ENCODE peak calls at places on chromosomes 1 and 21, in seven cellular contexts. Z is mesendoderm, H is mesenchymal stem cell, O is H1, Y is neuronal stem cell, N is H9, V is trophoblast cell. E is an unnamed sample. For H3K27me3, the result is how much of the 10 kb centered on the place peaks cover.

GRCh38 chr1:233480198-233480597 is 133.7 kb upstream of the KCNK1 start:
- DNase-seq in Z (no peak), H (no peak), O (no peak), Y (no peak), N (no peak), V (no peak), E (no peak)

GRCh38 chr21:29299046-29299905 is 554 bp downstream of the BACH1 start:
- DNase-seq in Z (peak), H (peak), O (no peak), Y (peak), N (no peak), V (peak), E (peak)

GRCh38 chr1:1671365-1672119 is 12.7 kb upstream of the CDK11B start:
- DNase-seq in Z (no peak), H (no peak), O (no peak), Y (no peak), N (no peak), V (no peak), E (no peak)

GRCh38 chr1:10835423-10836421 is 39.3 kb upstream of the CASZ1 start:
- DNase-seq in Z (peak), H (peak), O (peak), Y (peak), N (peak), V (peak), E (peak)

GRCh38 chr1:55298167-55298894 is 83.2 kb upstream of the USP24 start:
- DNase-seq in Z (no peak), H (no peak), O (no peak), Y (no peak), N (no peak), V (no peak), E (no peak)

GRCh38 chr1:213337025-213337678 is 286.1 kb downstream of the RPS6KC1 start:
- DNase-seq in Z (no peak), H (no peak), O (no peak), Y (no peak), N (no peak), V (no peak), E (no peak)

GRCh38 chr1:112579801-112580510 is 39.0 kb downstream of the ST7L start:
- DNase-seq in Z (no peak), H (peak), O (no peak), Y (no peak), N (no peak), V (peak), E (peak)

GRCh38 chr1:234627009-234627950 is 17.3 kb upstream of the IRF2BP2 start:
- DNase-seq in Z (no peak), H (no peak), O (no peak), Y (no peak), N (no peak), V (peak), E (no peak)

GRCh38 chr1:44819257-44819593 is 10.9 kb downstream of the BTBD19 start:
- DNase-seq in Z (no peak), H (peak), O (no peak), Y (no peak), N (peak), V (peak), E (no peak)

GRCh38 chr1:40379785-40380452 is 6.4 kb downstream of the SMAP2 start:
- DNase-seq in Z (no peak), H (peak), O (no peak), Y (no peak), N (no peak), V (no peak), E (peak)

GRCh38 chr21:7951854-7952519 is 2569.4 kb upstream of the TPTE start:
- DNase-seq in Z (no peak), H (no peak), O (no peak), Y (no peak), N (no peak), V (no peak), E (no peak)

GRCh38 chr1:156660752-156661112 is 16.5 kb downstream of the NES start:
- DNase-seq in Z (no peak), H (no peak), O (no peak), Y (no peak), N (no peak), V (no peak), E (no peak)

GRCh38 chr1:46643368-46643775 is 24.8 kb downstream of the ATPAF1 start:
- DNase-seq in Z (no peak), H (peak), O (no peak), Y (no peak), N (no peak), V (no peak), E (peak)

GRCh38 chr1:110719908-110720307 is 45.2 kb upstream of the KCNA3 start:
- DNase-seq in Z (no peak), H (no peak), O (no peak), Y (no peak), N (no peak), V (no peak), E (no peak)
- H3K4ac ChIP-seq in Z (no peak), H (no peak), O (no peak), Y (no peak), N (no peak), V (no peak), E (no peak)

GRCh38 chr1:172041689-172042088 is 200.4 kb downstream of the DNM3 start:
- DNase-seq in Z (no peak), H (peak), O (no peak), Y (no peak), N (no peak), V (no peak), E (peak)

GRCh38 chr1:172041102-172041501 is 199.8 kb downstream of the DNM3 start:
- DNase-seq in Z (peak), H (no peak), O (no peak), Y (no peak), N (no peak), V (no peak), E (no peak)

DNA sequence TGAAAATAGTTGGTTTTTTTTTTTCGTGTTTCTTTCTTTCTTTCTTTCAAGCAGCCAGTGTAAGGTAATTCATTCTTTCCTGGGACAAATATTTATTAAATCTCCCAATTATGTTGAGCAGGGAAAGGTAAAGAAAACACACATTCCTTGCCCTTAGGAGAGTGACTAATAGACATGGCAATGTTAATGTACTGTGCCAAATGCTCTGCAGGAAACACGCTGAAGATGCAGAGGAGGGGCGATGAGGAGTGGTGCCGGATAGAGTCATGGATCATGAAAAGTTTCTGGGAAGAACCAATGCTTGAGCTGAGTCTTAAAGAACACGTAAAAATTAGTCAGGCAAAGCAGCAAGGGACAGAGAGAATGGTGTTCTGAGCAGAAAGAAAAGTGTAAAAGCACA is 199.2 kb downstream of the DNM3 start:
- DNase-seq in Z (no peak), H (peak), O (no peak), Y (no peak), N (no peak), V (peak), E (peak)
- H3K27me3 ChIP-seq in Z (under half), H (under half), O (under half), Y (under half), N (under half), V (under half), E (under half)

GRCh38 chr1:59052194-59052593 is 244.7 kb upstream of the FGGY start:
- DNase-seq in Z (no peak), H (no peak), O (no peak), Y (no peak), N (no peak), V (no peak), E (no peak)
- H3K4ac ChIP-seq in Z (no peak), H (no peak), O (no peak), Y (no peak), N (no peak), V (no peak), E (no peak)

GRCh38 chr21:44727757-44728156 is 16.4 kb upstream of the TSPEAR start:
- DNase-seq in Z (no peak), H (no peak), O (no peak), Y (no peak), N (peak), V (no peak), E (no peak)
- H3K27me3 ChIP-seq in Z (under half), H (half or more), O (under half), Y (under half), N (under half), V (under half), E (under half)

GRCh38 chr1:238318294-238318908 is 427.7 kb upstream of the ZP4 start:
- DNase-seq in Z (no peak), H (no peak), O (no peak), Y (no peak), N (no peak), V (no peak), E (no peak)
- H3K4ac ChIP-seq in Z (no peak), H (no peak), O (no peak), Y (no peak), N (no peak), V (no peak), E (no peak)